ENCODE peak calls at places on chromosomes 2 and 18, in five cellular contexts. One of them, this sample, is unnamed.

GRCh38 chr2:84888401-84889276 is 7.8 kb upstream of the TRABD2A start:
- DNase-seq in colonic mucosa: peak
- DNase-seq in Panc1: no peak
- DNase-seq in lower lobe of right lung: no peak
- DNase-seq in A549: no peak
- DNase-seq in this sample: no peak

GRCh38 chr2:30217644-30218361 is 13.5 kb upstream of the LBH start:
- DNase-seq in colonic mucosa: peak
- DNase-seq in Panc1: no peak
- DNase-seq in lower lobe of right lung: peak
- DNase-seq in A549: no peak
- DNase-seq in this sample: no peak

GRCh38 chr2:36423172-36423571 is 67.6 kb downstream of the CRIM1 start:
- DNase-seq in colonic mucosa: peak
- DNase-seq in Panc1: no peak
- DNase-seq in lower lobe of right lung: no peak
- DNase-seq in A549: no peak
- DNase-seq in this sample: no peak

GRCh38 chr2:119366161-119366648 is 429 bp downstream of the C2orf76 start:
- DNase-seq in colonic mucosa: peak
- DNase-seq in Panc1: no peak
- DNase-seq in lower lobe of right lung: no peak
- DNase-seq in A549: no peak
- DNase-seq in this sample: no peak

GRCh38 chr2:6909431-6910385 is 7.5 kb upstream of the RNF144A start:
- DNase-seq in colonic mucosa: no peak
- DNase-seq in Panc1: no peak
- DNase-seq in lower lobe of right lung: no peak
- DNase-seq in A549: no peak
- DNase-seq in this sample: no peak

GRCh38 chr2:155733091-155733870 is 599.2 kb downstream of the NR4A2 start:
- DNase-seq in colonic mucosa: no peak
- DNase-seq in Panc1: no peak
- DNase-seq in lower lobe of right lung: no peak
- DNase-seq in A549: no peak
- DNase-seq in this sample: no peak

GRCh38 chr18:12031836-12032235 is 50.5 kb downstream of the IMPA2 start:
- DNase-seq in colonic mucosa: no peak
- DNase-seq in Panc1: no peak
- DNase-seq in lower lobe of right lung: no peak
- DNase-seq in A549: no peak
- DNase-seq in this sample: peak

GRCh38 chr18:63137999-63138448 is 181.5 kb downstream of the BCL2 start:
- DNase-seq in colonic mucosa: no peak
- DNase-seq in Panc1: no peak
- DNase-seq in lower lobe of right lung: no peak
- DNase-seq in A549: no peak
- DNase-seq in this sample: no peak

GRCh38 chr2:235024191-235024611 is 72.4 kb downstream of the SH3BP4 start:
- DNase-seq in colonic mucosa: no peak
- DNase-seq in Panc1: no peak
- DNase-seq in lower lobe of right lung: no peak
- DNase-seq in A549: no peak
- DNase-seq in this sample: no peak

GRCh38 chr2:74304332-74305148 is 38.7 kb downstream of the SLC4A5 start:
- DNase-seq in colonic mucosa: no peak
- DNase-seq in Panc1: no peak
- DNase-seq in lower lobe of right lung: no peak
- DNase-seq in A549: no peak
- DNase-seq in this sample: no peak

GRCh38 chr18:31508781-31509180 is 10.8 kb downstream of the DSG2 start:
- DNase-seq in colonic mucosa: no peak
- DNase-seq in Panc1: no peak
- DNase-seq in lower lobe of right lung: no peak
- DNase-seq in A549: no peak
- DNase-seq in this sample: no peak

GRCh38 chr2:59684101-59684770 is 869.2 kb downstream of the BCL11A start:
- DNase-seq in colonic mucosa: no peak
- DNase-seq in Panc1: no peak
- DNase-seq in lower lobe of right lung: no peak
- DNase-seq in A549: no peak
- DNase-seq in this sample: no peak

DNA sequence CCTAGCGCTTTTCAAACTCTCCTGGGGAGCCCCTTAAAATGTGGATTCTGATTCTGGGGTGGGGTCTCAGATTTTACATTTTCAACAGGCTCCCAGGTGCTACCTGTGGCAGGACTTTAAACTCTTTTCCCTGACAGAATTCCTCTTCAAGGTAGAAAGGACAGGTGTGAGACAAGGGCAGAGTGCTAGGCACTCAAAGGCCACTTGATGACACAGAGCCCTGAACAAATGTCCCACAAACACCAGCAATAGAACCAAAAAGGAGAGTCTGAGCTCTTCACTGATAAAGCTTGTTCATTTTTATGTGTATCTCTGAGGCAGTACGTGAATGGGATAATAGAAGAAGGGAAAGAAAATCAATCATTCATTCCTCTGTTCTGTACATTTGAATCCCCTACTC is 77.7 kb upstream of the PELI1 start:
- DNase-seq in colonic mucosa: no peak
- DNase-seq in Panc1: no peak
- DNase-seq in lower lobe of right lung: no peak
- DNase-seq in A549: no peak
- DNase-seq in this sample: no peak
- H3K27ac ChIP-seq in colonic mucosa: no peak
- H3K27ac ChIP-seq in Panc1: no peak
- H3K27ac ChIP-seq in lower lobe of right lung: no peak
- H3K27ac ChIP-seq in A549: no peak
- H3K27ac ChIP-seq in this sample: no peak

GRCh38 chr2:212154392-212154791 is 384.2 kb downstream of the ERBB4 start:
- DNase-seq in colonic mucosa: no peak
- DNase-seq in Panc1: no peak
- DNase-seq in lower lobe of right lung: no peak
- DNase-seq in A549: no peak
- DNase-seq in this sample: no peak
- H3K27ac ChIP-seq in colonic mucosa: no peak
- H3K27ac ChIP-seq in Panc1: no peak
- H3K27ac ChIP-seq in lower lobe of right lung: no peak
- H3K27ac ChIP-seq in A549: no peak
- H3K27ac ChIP-seq in this sample: no peak

DNA sequence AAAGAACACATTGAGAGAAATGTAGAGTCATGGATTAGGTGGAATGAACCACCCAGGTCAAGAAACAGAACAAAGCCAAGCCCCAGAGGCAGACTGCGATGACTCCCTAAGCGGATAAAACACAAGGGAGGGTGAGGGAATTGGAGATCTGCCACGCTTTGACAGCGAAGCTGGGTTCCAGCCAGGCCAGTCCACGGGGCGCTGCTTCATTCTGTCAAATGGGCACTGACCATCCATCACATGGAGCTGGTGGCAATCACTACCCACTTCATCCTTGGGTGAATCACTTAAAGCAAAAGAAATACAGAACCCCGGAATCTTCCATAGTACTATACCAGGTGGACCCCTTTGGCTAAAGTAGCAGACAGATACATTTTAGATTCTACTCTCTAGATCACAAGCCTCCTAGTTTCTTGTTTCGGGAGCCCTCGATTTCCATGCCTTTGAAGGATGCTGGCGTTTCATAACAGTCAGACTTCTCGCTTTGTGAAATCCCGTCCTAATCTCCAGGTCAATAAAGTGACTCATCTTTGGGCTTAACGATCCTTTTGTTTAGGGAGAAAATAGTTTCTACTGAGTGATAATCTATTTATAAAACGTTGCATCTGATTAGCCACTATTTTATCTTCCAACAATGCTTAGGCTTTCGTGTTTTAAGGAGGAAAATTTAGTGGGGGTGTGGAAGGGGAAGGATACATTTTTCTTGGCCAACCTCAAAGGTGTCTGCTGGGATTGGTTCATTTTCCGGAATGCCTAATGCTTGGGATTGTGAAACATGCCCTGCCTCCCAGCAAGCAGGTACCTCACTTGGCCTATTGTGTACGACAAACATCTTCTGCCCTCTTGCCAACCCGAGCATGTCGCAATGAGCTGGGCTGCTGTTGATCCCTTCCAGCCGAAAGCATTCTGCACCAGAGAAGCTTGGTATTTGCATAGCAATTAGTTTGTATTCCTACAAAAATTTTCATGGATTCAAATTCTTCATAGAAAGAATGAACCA is 44.1 kb upstream of the HDAC4 start:
- DNase-seq in colonic mucosa: no peak
- DNase-seq in Panc1: no peak
- DNase-seq in lower lobe of right lung: peak
- DNase-seq in A549: no peak
- DNase-seq in this sample: no peak
- H3K27ac ChIP-seq in colonic mucosa: no peak
- H3K27ac ChIP-seq in Panc1: no peak
- H3K27ac ChIP-seq in lower lobe of right lung: peak
- H3K27ac ChIP-seq in A549: no peak
- H3K27ac ChIP-seq in this sample: no peak

DNA sequence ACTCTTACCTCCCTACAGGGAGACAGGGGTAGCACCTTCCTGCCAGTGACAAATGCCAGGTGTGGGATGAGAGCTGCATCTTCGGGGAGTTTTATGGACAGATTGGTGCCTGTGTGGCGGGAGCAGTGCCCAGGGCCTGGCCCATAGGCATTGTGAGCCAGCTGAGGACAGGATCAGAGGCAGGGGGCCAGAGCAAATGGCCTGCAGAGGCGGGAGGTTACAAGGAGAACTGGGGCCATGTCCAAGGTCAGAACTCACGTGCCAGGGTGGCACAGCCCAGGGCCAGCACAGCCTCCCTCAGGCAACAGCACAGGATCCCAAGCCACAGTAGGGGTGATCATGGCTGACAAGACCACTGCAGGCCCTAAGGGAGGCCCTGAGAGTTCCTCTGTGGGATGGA is 40.2 kb upstream of the MCFD2 start:
- DNase-seq in colonic mucosa: no peak
- DNase-seq in Panc1: no peak
- DNase-seq in lower lobe of right lung: no peak
- DNase-seq in A549: no peak
- DNase-seq in this sample: no peak
- H3K27ac ChIP-seq in colonic mucosa: no peak
- H3K27ac ChIP-seq in Panc1: no peak
- H3K27ac ChIP-seq in lower lobe of right lung: peak
- H3K27ac ChIP-seq in A549: peak
- H3K27ac ChIP-seq in this sample: peak

GRCh38 chr2:160426604-160427003 is 67.0 kb downstream of the RBMS1 start:
- DNase-seq in colonic mucosa: no peak
- DNase-seq in Panc1: no peak
- DNase-seq in lower lobe of right lung: no peak
- DNase-seq in A549: no peak
- DNase-seq in this sample: no peak
- H3K27ac ChIP-seq in colonic mucosa: no peak
- H3K27ac ChIP-seq in Panc1: no peak
- H3K27ac ChIP-seq in lower lobe of right lung: peak
- H3K27ac ChIP-seq in A549: no peak
- H3K27ac ChIP-seq in this sample: no peak

DNA sequence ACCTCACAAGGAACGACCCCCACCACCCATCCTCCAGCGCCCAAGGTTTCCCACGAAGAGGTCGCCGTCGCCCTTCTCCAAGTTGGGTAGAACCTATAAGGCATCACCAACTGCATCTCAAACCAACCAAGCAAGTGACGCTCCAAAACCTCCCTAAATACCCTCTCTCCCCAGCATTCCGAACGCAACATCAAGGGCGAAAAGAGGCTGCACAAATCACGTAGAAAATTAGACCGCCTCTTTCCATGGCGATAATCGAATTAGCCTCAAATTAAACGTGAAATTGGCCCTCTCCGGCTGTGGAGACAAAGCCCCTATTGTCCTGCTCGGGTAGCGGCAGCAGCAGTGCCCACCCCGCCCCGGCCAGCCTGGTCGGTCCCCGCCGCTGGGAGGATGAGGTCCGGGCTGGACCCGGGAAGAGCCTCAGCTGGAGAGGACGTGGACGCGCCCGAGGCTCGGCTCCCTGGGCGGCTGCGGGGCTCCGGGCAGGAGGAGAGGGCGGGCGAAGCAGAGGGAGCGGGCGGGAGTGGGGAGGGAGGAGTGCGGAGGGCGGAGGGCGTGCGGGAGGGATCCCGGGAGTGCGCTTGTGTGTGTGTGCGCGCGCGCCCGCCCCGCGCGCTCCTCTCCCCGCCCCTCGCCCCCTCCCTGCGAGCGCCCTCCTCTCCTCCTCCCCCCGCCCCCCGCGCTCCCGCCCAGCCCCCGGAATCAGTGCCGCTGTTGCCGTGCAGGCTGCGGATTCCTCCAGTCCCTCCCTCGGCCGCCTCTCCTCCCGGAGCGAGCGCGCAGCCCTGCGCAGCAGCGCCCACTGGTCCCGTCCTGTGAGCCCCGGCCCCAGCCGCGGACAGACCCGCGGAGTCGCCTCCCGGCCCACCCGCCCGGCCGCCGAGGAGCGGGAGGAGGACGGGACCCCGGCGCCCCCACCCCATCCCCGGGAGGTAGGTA is at the start of gene SPTBN1:
- DNase-seq in colonic mucosa: peak
- DNase-seq in Panc1: peak
- DNase-seq in lower lobe of right lung: peak
- DNase-seq in A549: peak
- DNase-seq in this sample: peak
- H3K27ac ChIP-seq in colonic mucosa: peak
- H3K27ac ChIP-seq in Panc1: peak
- H3K27ac ChIP-seq in lower lobe of right lung: peak
- H3K27ac ChIP-seq in A549: peak
- H3K27ac ChIP-seq in this sample: peak

GRCh38 chr18:74797577-74798151 is 200.0 kb downstream of the ZNF407 start:
- DNase-seq in colonic mucosa: no peak
- DNase-seq in Panc1: no peak
- DNase-seq in lower lobe of right lung: no peak
- DNase-seq in A549: no peak
- DNase-seq in this sample: no peak

GRCh38 chr18:74800098-74800497 is 202.4 kb downstream of the ZNF407 start:
- DNase-seq in colonic mucosa: no peak
- DNase-seq in Panc1: no peak
- DNase-seq in lower lobe of right lung: no peak
- DNase-seq in A549: no peak
- DNase-seq in this sample: no peak

GRCh38 chr18:74795766-74796165 is 198.1 kb downstream of the ZNF407 start:
- DNase-seq in colonic mucosa: no peak
- DNase-seq in Panc1: no peak
- DNase-seq in lower lobe of right lung: no peak
- DNase-seq in A549: no peak
- DNase-seq in this sample: no peak

GRCh38 chr18:74793746-74794145 is 196.1 kb downstream of the ZNF407 start:
- DNase-seq in colonic mucosa: no peak
- DNase-seq in Panc1: no peak
- DNase-seq in lower lobe of right lung: no peak
- DNase-seq in A549: no peak
- DNase-seq in this sample: no peak

DNA sequence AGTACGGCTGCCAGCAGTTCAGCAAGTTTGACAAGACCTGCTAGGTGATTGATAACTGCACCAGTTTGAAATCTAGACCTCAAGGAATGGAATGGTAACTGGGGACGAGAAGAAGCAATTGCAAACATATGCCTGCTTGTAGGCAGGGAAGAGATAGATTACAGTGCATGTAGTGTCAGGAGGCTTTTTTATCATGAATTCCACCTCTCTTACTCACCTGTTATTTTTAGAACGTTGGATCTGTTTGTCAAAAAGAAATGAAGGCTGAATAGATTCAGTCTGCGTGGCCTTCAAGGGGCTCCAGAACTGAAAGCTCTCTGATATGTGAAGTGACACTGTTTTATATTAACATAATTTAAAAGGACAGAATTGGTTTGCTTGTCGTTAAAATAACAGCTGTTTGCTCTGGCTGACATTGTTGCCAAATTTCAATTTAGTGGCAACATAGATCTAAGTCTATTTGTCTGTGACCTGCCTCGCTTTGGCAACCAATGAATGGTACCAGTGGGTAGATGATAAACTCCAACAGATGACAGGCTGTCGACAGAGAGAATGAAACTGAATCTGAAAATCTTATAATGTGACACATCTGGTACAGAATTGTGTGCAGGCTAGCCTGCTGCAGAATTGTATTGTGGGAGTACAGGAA is 199.4 kb downstream of the ZNF407 start:
- DNase-seq in colonic mucosa: no peak
- DNase-seq in Panc1: peak
- DNase-seq in lower lobe of right lung: no peak
- DNase-seq in A549: no peak
- DNase-seq in this sample: peak
- H3K27ac ChIP-seq in colonic mucosa: no peak
- H3K27ac ChIP-seq in Panc1: no peak
- H3K27ac ChIP-seq in lower lobe of right lung: no peak
- H3K27ac ChIP-seq in A549: no peak
- H3K27ac ChIP-seq in this sample: peak